ENCODE peak calls at places on chromosomes 16 and 17, in ten cellular contexts. T, R, K, X, J, B, S, A, E and O are unnamed samples.

GRCh38 chr16:88662222-88662842 is 559 bp downstream of the MVD start:
- DNase-seq in T (peak), R (no peak), K (no peak), X (no peak), J (no peak), B (no peak), S (no peak), A (no peak), E (no peak), O (no peak)

GRCh38 chr17:80936218-80936617 is 55.4 kb upstream of the CHMP6 start:
- DNase-seq in T (no peak), R (peak), K (no peak), X (no peak), J (no peak), B (no peak), S (no peak), A (no peak), E (no peak), O (no peak)

GRCh38 chr17:39872700-39873099 is 4.7 kb downstream of the ZPBP2 start:
- DNase-seq in T (no peak), R (no peak), K (no peak), X (peak), J (no peak), B (no peak), S (no peak), A (no peak), E (peak), O (no peak)

GRCh38 chr17:5446786-5447185 is 7.8 kb upstream of the C1QBP start:
- DNase-seq in T (no peak), R (no peak), K (no peak), X (no peak), J (no peak), B (no peak), S (no peak), A (no peak), E (no peak), O (no peak)

GRCh38 chr17:3984719-3985444 is 20.6 kb upstream of the ATP2A3 start:
- DNase-seq in T (no peak), R (peak), K (no peak), X (no peak), J (no peak), B (no peak), S (no peak), A (no peak), E (no peak), O (no peak)

GRCh38 chr17:47694818-47695663 is 1.1 kb downstream of the TBKBP1 start:
- DNase-seq in T (no peak), R (peak), K (peak), X (peak), J (peak), B (no peak), S (peak), A (no peak), E (peak), O (no peak)

GRCh38 chr16:83258366-83258765 is 549.4 kb upstream of the HSBP1 start:
- DNase-seq in T (no peak), R (no peak), K (no peak), X (no peak), J (no peak), B (no peak), S (no peak), A (no peak), E (no peak), O (no peak)

GRCh38 chr17:65472602-65473001 is 88.8 kb downstream of the AXIN2 start:
- DNase-seq in T (no peak), R (no peak), K (no peak), X (no peak), J (no peak), B (no peak), S (no peak), A (no peak), E (no peak), O (no peak)

GRCh38 chr16:14455577-14455976 is 174.5 kb downstream of the PARN start:
- DNase-seq in T (no peak), R (peak), K (peak), X (no peak), J (no peak), B (no peak), S (no peak), A (no peak), E (no peak), O (no peak)

GRCh38 chr16:73019456-73020362 is 28.2 kb downstream of the ZFHX3 start:
- DNase-seq in T (no peak), R (peak), K (peak), X (no peak), J (no peak), B (no peak), S (peak), A (no peak), E (peak), O (no peak)

GRCh38 chr17:57864273-57864672 is 14.4 kb upstream of the MRPS23 start:
- DNase-seq in T (no peak), R (no peak), K (no peak), X (no peak), J (no peak), B (no peak), S (no peak), A (no peak), E (no peak), O (no peak)

GRCh38 chr17:34850023-34850422 is 111.2 kb downstream of the CCT6B start:
- DNase-seq in T (no peak), R (no peak), K (no peak), X (no peak), J (no peak), B (no peak), S (no peak), A (no peak), E (no peak), O (no peak)

GRCh38 chr16:84829168-84829965 is 9.6 kb downstream of the CRISPLD2 start:
- DNase-seq in T (no peak), R (no peak), K (peak), X (no peak), J (no peak), B (no peak), S (peak), A (no peak), E (no peak), O (no peak)

GRCh38 chr17:28492352-28493310 is 13.5 kb upstream of the FOXN1 start:
- DNase-seq in T (no peak), R (no peak), K (no peak), X (no peak), J (no peak), B (no peak), S (peak), A (no peak), E (no peak), O (no peak)

GRCh38 chr17:17206149-17206912 is at the start of gene PLD6:
- DNase-seq in T (peak), R (peak), K (peak), X (peak), J (peak), B (peak), S (peak), A (peak), E (peak), O (peak)

GRCh38 chr17:75753514-75754377 is 11.2 kb downstream of the GALK1 start:
- DNase-seq in T (peak), R (no peak), K (no peak), X (peak), J (peak), B (peak), S (peak), A (no peak), E (peak), O (no peak)

GRCh38 chr17:57090560-57091185 is 5.6 kb downstream of the AKAP1 start:
- DNase-seq in T (no peak), R (no peak), K (no peak), X (peak), J (no peak), B (no peak), S (peak), A (no peak), E (no peak), O (no peak)

GRCh38 chr17:79951361-79952264 is 84.1 kb downstream of the TBC1D16 start:
- DNase-seq in T (no peak), R (no peak), K (no peak), X (no peak), J (no peak), B (no peak), S (no peak), A (no peak), E (no peak), O (no peak)

GRCh38 chr17:33234930-33235685 is 58.0 kb downstream of the ASIC2 start:
- DNase-seq in T (no peak), R (peak), K (peak), X (no peak), J (peak), B (no peak), S (no peak), A (no peak), E (peak), O (no peak)

GRCh38 chr17:44830359-44831269 is 527 bp upstream of the GJC1 start:
- DNase-seq in T (no peak), R (peak), K (peak), X (no peak), J (no peak), B (peak), S (no peak), A (no peak), E (no peak), O (no peak)